ENCODE peak calls at places on chromosomes 2 and 18, in six cellular contexts. A, N, Y, L, U and F are unnamed samples.

GRCh38 chr2:159539701-159540100 is 76.6 kb downstream of the BAZ2B start:
- DNase-seq in U (no peak), L (no peak), N (no peak), Y (no peak), A (no peak), F (no peak)

GRCh38 chr18:63427566-63427965 is 5.3 kb upstream of the VPS4B start:
- DNase-seq in Y (no peak), U (no peak), N (no peak), A (no peak), L (no peak), F (no peak)

GRCh38 chr18:40259073-40259472 is 1696.0 kb upstream of the PIK3C3 start:
- DNase-seq in A (no peak), U (no peak), N (no peak), L (no peak), Y (peak), F (no peak)

GRCh38 chr2:144937899-144938298 is 418.0 kb upstream of the ZEB2 start:
- DNase-seq in U (no peak), Y (no peak), A (no peak), N (no peak), L (no peak), F (peak)

GRCh38 chr2:208280933-208281332 is 14.9 kb downstream of the PIKFYVE start:
- DNase-seq in A (no peak), Y (no peak), L (no peak), N (no peak), U (no peak), F (no peak)

GRCh38 chr2:41720702-41721344 is 327.0 kb upstream of the PKDCC start:
- DNase-seq in L (no peak), U (no peak), Y (no peak), A (no peak), N (no peak), F (no peak)

GRCh38 chr2:8517850-8518480 is 163.9 kb upstream of the ID2 start:
- DNase-seq in Y (no peak), U (no peak), A (no peak), N (peak), L (no peak), F (no peak)

GRCh38 chr2:231110551-231110950 is 14.3 kb downstream of the HTR2B start:
- DNase-seq in Y (no peak), A (no peak), L (no peak), U (no peak), N (no peak), F (peak)

GRCh38 chr2:128783193-128783671 is 464.6 kb upstream of the HS6ST1 start:
- DNase-seq in L (peak), Y (no peak), U (no peak), N (no peak), A (no peak), F (no peak)

GRCh38 chr2:102139851-102140250 is 2.7 kb upstream of the IL1R1 start:
- DNase-seq in N (no peak), Y (peak), U (no peak), L (no peak), A (no peak), F (no peak)

GRCh38 chr2:45885111-45885685 is 233.7 kb downstream of the PRKCE start:
- DNase-seq in U (no peak), A (no peak), N (no peak), Y (no peak), L (no peak), F (no peak)

GRCh38 chr2:12970861-12971260 is 254.1 kb downstream of the TRIB2 start:
- DNase-seq in L (no peak), A (no peak), U (no peak), Y (peak), N (no peak), F (no peak)

GRCh38 chr18:2971741-2972552 is 41.0 kb downstream of the LPIN2 start:
- DNase-seq in Y (no peak), L (no peak), U (no peak), A (peak), N (peak), F (no peak)

GRCh38 chr2:176534798-176535479 is 265.7 kb downstream of the MTX2 start:
- DNase-seq in U (no peak), A (no peak), Y (no peak), N (no peak), L (no peak), F (peak)

GRCh38 chr2:29420484-29420883 is 305.3 kb downstream of the CLIP4 start:
- DNase-seq in N (no peak), L (no peak), U (no peak), A (no peak), Y (no peak), F (no peak)

GRCh38 chr2:29425866-29426265 is 310.7 kb downstream of the CLIP4 start:
- DNase-seq in Y (no peak), U (no peak), A (no peak), L (no peak), N (no peak), F (no peak)

GRCh38 chr2:29420999-29421856 is 306.0 kb downstream of the CLIP4 start:
- DNase-seq in Y (no peak), N (no peak), A (no peak), L (no peak), U (no peak), F (no peak)

GRCh38 chr2:29426354-29426753 is 311.1 kb downstream of the CLIP4 start:
- DNase-seq in A (no peak), N (no peak), L (no peak), U (no peak), Y (no peak), F (no peak)

GRCh38 chr2:29423267-29423666 is 308.1 kb downstream of the CLIP4 start:
- DNase-seq in N (no peak), U (no peak), Y (no peak), L (no peak), A (no peak), F (no peak)
- TF ChIP-seq CTCF in N (no peak), U (no peak), Y (no peak), L (no peak), A (no peak), F (no peak)

DNA sequence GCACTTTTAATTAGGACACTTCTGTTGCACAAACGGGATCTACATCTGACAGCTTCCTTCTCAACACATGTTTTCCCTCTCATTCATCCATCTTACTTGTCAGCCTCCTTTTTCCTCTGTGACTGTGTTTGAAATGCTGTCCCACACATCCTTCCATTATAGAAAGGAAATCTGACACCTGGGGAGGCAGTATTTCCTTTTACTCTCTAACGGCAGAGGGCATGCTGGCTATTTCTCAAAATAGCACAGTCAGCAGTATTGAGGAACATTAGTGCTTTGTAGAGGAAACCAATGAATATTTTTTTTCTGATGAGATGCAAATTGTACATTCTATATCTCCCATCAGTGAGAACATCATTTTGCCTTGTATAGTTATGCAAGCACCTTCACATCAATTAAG is 668.7 kb downstream of the SLC4A3 start:
- DNase-seq in U (no peak), N (no peak), L (no peak), A (no peak), Y (no peak), F (peak)
- TF ChIP-seq CTCF in U (no peak), N (no peak), L (no peak), A (no peak), Y (peak), F (peak)

GRCh38 chr18:62425465-62426190 is 97.2 kb upstream of the ZCCHC2 start:
- DNase-seq in U (peak), L (peak), N (no peak), Y (peak), A (peak), F (peak)
- TF ChIP-seq CTCF in U (peak), L (peak), N (peak), Y (peak), A (peak), F (peak)

DNA sequence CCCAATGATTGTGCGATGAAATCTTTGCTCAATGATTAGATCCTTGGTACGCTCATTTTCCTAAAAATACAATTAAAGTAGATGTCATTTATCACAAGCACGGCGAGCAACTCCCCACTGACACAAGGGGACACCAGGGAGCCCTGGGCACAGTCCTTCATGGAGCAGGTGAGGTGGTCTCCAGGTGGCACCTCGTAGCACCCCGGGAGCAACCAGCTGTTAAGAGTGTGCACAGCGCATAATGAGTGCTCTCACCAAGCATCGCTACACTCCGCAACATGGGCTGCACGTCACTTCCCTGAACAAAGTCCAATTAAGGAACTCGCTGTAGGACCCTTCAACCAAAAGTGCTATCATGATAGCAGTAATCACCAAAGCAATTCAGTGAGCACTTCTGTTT is 59.8 kb downstream of the ANO7 start:
- DNase-seq in Y (no peak), A (no peak), L (no peak), U (no peak), N (no peak), F (no peak)
- TF ChIP-seq CTCF in Y (no peak), A (no peak), L (no peak), U (no peak), N (no peak), F (no peak)

GRCh38 chr2:25305197-25305596 is 36.5 kb downstream of the DNMT3A start:
- DNase-seq in U (no peak), N (no peak), A (no peak), L (no peak), Y (no peak), F (no peak)
- TF ChIP-seq CTCF in U (no peak), N (no peak), A (no peak), L (no peak), Y (no peak), F (no peak)

DNA sequence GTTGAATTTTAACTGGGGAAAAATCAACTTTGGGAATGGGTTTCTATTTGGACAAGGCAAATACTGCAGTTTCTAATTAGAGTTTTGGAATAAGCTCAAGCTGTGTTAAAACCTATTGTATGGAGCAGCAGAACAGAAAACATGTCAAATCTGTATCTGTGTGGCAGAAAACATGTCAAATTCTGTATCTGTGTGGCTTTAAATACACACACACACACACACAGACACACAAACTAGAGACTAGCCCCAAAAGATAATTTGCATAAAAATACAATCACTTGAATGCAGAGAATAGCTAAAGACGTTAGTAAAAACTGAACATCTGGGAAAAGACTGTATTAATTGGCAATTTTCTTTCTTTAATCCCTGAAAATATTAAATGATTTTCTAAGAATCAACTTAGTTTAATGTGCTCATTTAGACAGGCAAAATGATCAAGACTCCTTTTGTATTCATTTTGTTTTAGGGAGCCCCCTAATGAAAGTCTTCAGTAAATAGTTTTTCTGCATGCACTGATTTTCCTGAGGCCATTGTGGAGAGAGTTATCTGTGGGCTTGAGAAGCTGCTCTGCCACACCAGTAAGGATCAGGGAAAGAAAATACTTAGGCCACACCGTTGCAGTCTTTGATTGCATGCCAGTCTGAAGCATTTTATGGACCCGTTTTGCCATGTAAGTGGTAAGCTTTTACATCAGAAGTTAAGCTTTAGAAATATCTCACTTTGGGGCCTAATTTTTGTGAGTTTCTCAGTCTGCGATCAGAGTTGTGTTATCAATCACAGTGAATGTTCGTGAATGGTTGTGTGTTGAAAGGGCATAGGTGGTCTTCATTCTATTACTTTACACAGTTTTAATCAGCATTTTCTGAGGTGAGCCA is 2.2 kb downstream of the SPATS2L start:
- DNase-seq in N (no peak), L (no peak), A (no peak), U (no peak), Y (no peak), F (no peak)
- TF ChIP-seq CTCF in N (no peak), L (peak), A (no peak), U (no peak), Y (peak), F (peak)

DNA sequence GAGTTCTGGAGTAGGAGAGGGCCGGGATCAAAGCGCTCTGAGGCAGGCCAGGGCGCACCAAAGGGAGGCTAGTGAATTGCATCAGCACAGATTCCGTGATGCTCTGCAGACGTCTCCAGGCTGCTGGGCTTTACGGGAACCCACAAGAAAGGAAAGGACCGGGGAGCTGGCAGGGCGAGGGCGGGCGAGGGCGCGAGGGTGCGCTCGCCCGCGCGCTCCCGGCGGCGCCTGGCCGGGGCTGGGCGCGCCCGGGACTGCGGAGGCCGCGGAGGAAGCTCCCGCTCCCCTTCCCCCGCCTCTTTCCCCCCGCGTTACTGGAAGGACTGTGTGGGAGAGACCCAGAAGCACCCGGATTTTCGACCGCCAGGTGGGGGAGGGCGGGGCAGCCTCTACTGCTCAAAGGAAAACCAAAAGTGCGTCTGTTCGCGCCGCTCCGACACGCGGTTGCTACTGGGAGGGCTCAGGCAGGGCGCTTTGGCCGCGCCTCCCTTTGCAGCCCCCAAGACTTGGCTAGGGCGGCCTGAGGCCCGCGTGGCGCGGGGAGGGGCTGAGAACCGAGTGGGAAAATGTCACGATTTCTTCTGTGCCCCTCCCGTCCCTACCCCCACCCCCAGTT is 2.3 kb upstream of the FOSL2 start:
- DNase-seq in A (peak), N (peak), L (peak), Y (peak), U (peak), F (peak)
- TF ChIP-seq CTCF in A (peak), N (no peak), L (no peak), Y (peak), U (peak), F (no peak)

GRCh38 chr2:179898873-179899272 is 37.5 kb upstream of the ZNF385B start:
- DNase-seq in A (no peak), N (no peak), Y (no peak), L (no peak), U (no peak), F (peak)
- TF ChIP-seq CTCF in A (no peak), N (no peak), Y (peak), L (peak), U (no peak), F (peak)

DNA sequence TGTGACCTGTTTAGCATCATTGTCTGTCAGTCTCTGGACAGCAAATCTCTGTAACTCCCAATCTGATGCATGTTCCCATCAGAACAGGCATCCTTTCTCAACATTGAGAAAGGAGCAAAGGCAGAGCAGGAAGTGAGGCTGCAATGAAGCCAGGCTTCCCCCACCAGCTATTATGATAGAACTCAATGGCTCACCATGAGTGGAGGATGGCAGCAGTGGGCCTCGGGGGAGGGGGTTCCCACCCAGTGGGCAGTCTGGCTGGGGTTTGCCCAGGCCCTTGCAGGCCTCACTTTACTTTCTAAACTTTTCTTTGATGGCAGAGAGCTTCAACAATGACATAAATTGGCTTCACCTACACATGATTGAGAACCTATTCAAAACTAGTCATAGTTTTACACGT is 240.6 kb upstream of the CXCR4 start:
- DNase-seq in L (no peak), A (no peak), N (no peak), Y (no peak), U (no peak), F (no peak)
- TF ChIP-seq CTCF in L (no peak), A (no peak), N (no peak), Y (no peak), U (no peak), F (no peak)